ENCODE peak calls at places on chromosomes 16 and 17, in seven cellular contexts. One of them, this sample, is unnamed.

GRCh38 chr17:74158761-74159160 is 44.7 kb upstream of the RPL38 start:
- DNase-seq in SK-N-SH: no peak
- DNase-seq in stomach: no peak
- DNase-seq in AG04449: no peak
- DNase-seq in brain microvascular endothelial cell: no peak
- DNase-seq in dorsolateral prefrontal cortex: no peak
- DNase-seq in adrenal gland: no peak
- DNase-seq in this sample: no peak

GRCh38 chr16:14564323-14564722 is 65.7 kb downstream of the PARN start:
- DNase-seq in SK-N-SH: no peak
- DNase-seq in stomach: peak; percentile 65
- DNase-seq in AG04449: no peak
- DNase-seq in brain microvascular endothelial cell: no peak
- DNase-seq in dorsolateral prefrontal cortex: no peak
- DNase-seq in adrenal gland: peak; percentile 11
- DNase-seq in this sample: no peak

GRCh38 chr17:4858880-4859260 is 25.7 kb downstream of the MINK1 start:
- DNase-seq in SK-N-SH: peak; percentile 83
- DNase-seq in stomach: peak; percentile 59
- DNase-seq in AG04449: no peak
- DNase-seq in brain microvascular endothelial cell: no peak
- DNase-seq in dorsolateral prefrontal cortex: peak; percentile 54
- DNase-seq in adrenal gland: peak; percentile 81
- DNase-seq in this sample: peak; percentile 42

GRCh38 chr17:47751471-47751870 is 18.4 kb downstream of the TBX21 start:
- DNase-seq in SK-N-SH: no peak
- DNase-seq in stomach: no peak
- DNase-seq in AG04449: no peak
- DNase-seq in brain microvascular endothelial cell: no peak
- DNase-seq in dorsolateral prefrontal cortex: no peak
- DNase-seq in adrenal gland: no peak
- DNase-seq in this sample: no peak

GRCh38 chr16:57156351-57156703 is 29.5 kb downstream of the PSME3IP1 start:
- DNase-seq in SK-N-SH: no peak
- DNase-seq in stomach: no peak
- DNase-seq in AG04449: no peak
- DNase-seq in brain microvascular endothelial cell: no peak
- DNase-seq in dorsolateral prefrontal cortex: no peak
- DNase-seq in adrenal gland: no peak
- DNase-seq in this sample: no peak

GRCh38 chr17:42969006-42969581 is 4.8 kb upstream of the AARSD1 start:
- DNase-seq in SK-N-SH: no peak
- DNase-seq in stomach: no peak
- DNase-seq in AG04449: no peak
- DNase-seq in brain microvascular endothelial cell: no peak
- DNase-seq in dorsolateral prefrontal cortex: no peak
- DNase-seq in adrenal gland: no peak
- DNase-seq in this sample: peak; percentile 42

GRCh38 chr17:56676807-56677206 is 83.3 kb downstream of the NOG start:
- DNase-seq in SK-N-SH: no peak
- DNase-seq in stomach: no peak
- DNase-seq in AG04449: no peak
- DNase-seq in brain microvascular endothelial cell: no peak
- DNase-seq in dorsolateral prefrontal cortex: no peak
- DNase-seq in adrenal gland: no peak
- DNase-seq in this sample: no peak

GRCh38 chr17:163514-164103 is 17.8 kb downstream of the DOC2B start:
- DNase-seq in SK-N-SH: no peak
- DNase-seq in stomach: no peak
- DNase-seq in AG04449: no peak
- DNase-seq in brain microvascular endothelial cell: no peak
- DNase-seq in dorsolateral prefrontal cortex: no peak
- DNase-seq in adrenal gland: no peak
- DNase-seq in this sample: no peak

GRCh38 chr16:11597737-11598136 is 11.0 kb upstream of the LITAF start:
- DNase-seq in SK-N-SH: no peak
- DNase-seq in stomach: no peak
- DNase-seq in AG04449: no peak
- DNase-seq in brain microvascular endothelial cell: no peak
- DNase-seq in dorsolateral prefrontal cortex: no peak
- DNase-seq in adrenal gland: no peak
- DNase-seq in this sample: no peak

GRCh38 chr17:46154151-46154816 is 38.9 kb downstream of the KANSL1 start:
- DNase-seq in SK-N-SH: no peak
- DNase-seq in stomach: no peak
- DNase-seq in AG04449: no peak
- DNase-seq in brain microvascular endothelial cell: no peak
- DNase-seq in dorsolateral prefrontal cortex: no peak
- DNase-seq in adrenal gland: no peak
- DNase-seq in this sample: peak; percentile 20

GRCh38 chr16:77898671-77899211 is 110.4 kb downstream of the VAT1L start:
- DNase-seq in SK-N-SH: no peak
- DNase-seq in stomach: no peak
- DNase-seq in AG04449: no peak
- DNase-seq in brain microvascular endothelial cell: no peak
- DNase-seq in dorsolateral prefrontal cortex: no peak
- DNase-seq in adrenal gland: peak; percentile 72
- DNase-seq in this sample: peak; percentile 17

GRCh38 chr16:85640254-85640558 is 27.1 kb downstream of the GSE1 start:
- DNase-seq in SK-N-SH: no peak
- DNase-seq in stomach: no peak
- DNase-seq in AG04449: no peak
- DNase-seq in brain microvascular endothelial cell: no peak
- DNase-seq in dorsolateral prefrontal cortex: no peak
- DNase-seq in adrenal gland: no peak
- DNase-seq in this sample: no peak
- TF ChIP-seq CTCF in SK-N-SH: no peak
- TF ChIP-seq CTCF in stomach: no peak
- TF ChIP-seq CTCF in AG04449: no peak
- TF ChIP-seq CTCF in brain microvascular endothelial cell: no peak
- TF ChIP-seq CTCF in dorsolateral prefrontal cortex: no peak
- TF ChIP-seq CTCF in adrenal gland: no peak
- TF ChIP-seq CTCF in this sample: no peak

GRCh38 chr17:48960834-48961515 is 7.4 kb downstream of the GIP start:
- DNase-seq in SK-N-SH: no peak
- DNase-seq in stomach: no peak
- DNase-seq in AG04449: no peak
- DNase-seq in brain microvascular endothelial cell: no peak
- DNase-seq in dorsolateral prefrontal cortex: no peak
- DNase-seq in adrenal gland: no peak
- DNase-seq in this sample: no peak
- H3K4me3 ChIP-seq in SK-N-SH: no peak overlapping the region
- H3K4me3 ChIP-seq in stomach: no peak overlapping the region
- H3K4me3 ChIP-seq in AG04449: peak overlapping the region; percentile 12
- H3K4me3 ChIP-seq in brain microvascular endothelial cell: no peak overlapping the region
- H3K4me3 ChIP-seq in dorsolateral prefrontal cortex: no peak overlapping the region
- H3K4me3 ChIP-seq in adrenal gland: no peak overlapping the region
- H3K4me3 ChIP-seq in this sample: no peak overlapping the region

GRCh38 chr17:82129095-82129494 is 31.1 kb upstream of the FASN start:
- DNase-seq in SK-N-SH: peak; percentile 53
- DNase-seq in stomach: no peak
- DNase-seq in AG04449: no peak
- DNase-seq in brain microvascular endothelial cell: no peak
- DNase-seq in dorsolateral prefrontal cortex: no peak
- DNase-seq in adrenal gland: no peak
- DNase-seq in this sample: no peak
- TF ChIP-seq CTCF in SK-N-SH: peak; percentile 41
- TF ChIP-seq CTCF in stomach: no peak
- TF ChIP-seq CTCF in AG04449: peak; percentile 1
- TF ChIP-seq CTCF in brain microvascular endothelial cell: peak; percentile 40
- TF ChIP-seq CTCF in dorsolateral prefrontal cortex: no peak
- TF ChIP-seq CTCF in adrenal gland: no peak
- TF ChIP-seq CTCF in this sample: peak; percentile 25

DNA sequence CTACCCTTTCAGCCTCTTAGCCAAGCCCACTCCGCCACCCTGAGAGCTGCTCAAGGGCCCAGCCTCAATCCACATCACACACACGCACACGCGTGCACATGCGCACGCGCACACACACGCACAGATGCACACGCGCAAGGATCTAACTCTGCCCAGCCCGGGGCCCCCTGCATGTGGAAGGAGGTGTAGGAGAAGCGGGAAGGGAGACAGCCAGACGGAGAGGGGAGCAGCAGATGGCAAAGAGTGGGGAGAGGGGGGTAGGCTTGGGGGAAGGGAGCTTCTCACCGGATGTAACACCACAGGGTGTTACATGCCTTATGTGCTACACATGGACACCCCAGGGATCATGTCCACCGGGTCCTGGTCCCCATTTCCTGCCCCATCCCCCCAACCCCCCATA is 15.3 kb downstream of the DLG4 start:
- DNase-seq in SK-N-SH: peak; percentile 74
- DNase-seq in stomach: no peak
- DNase-seq in AG04449: no peak
- DNase-seq in brain microvascular endothelial cell: no peak
- DNase-seq in dorsolateral prefrontal cortex: peak; percentile 62
- DNase-seq in adrenal gland: peak; percentile 15
- DNase-seq in this sample: no peak
- H3K4me3 ChIP-seq in SK-N-SH: peak overlapping the region; percentile 47
- H3K4me3 ChIP-seq in stomach: peak overlapping the region; percentile 54
- H3K4me3 ChIP-seq in AG04449: peak overlapping the region; percentile 56
- H3K4me3 ChIP-seq in brain microvascular endothelial cell: peak overlapping the region; percentile 64
- H3K4me3 ChIP-seq in dorsolateral prefrontal cortex: peak overlapping the region; percentile 72
- H3K4me3 ChIP-seq in adrenal gland: no peak overlapping the region
- H3K4me3 ChIP-seq in this sample: peak overlapping the region; percentile 52

GRCh38 chr16:71919033-71919432 is 23.7 kb downstream of the IST1 start:
- DNase-seq in SK-N-SH: no peak
- DNase-seq in stomach: no peak
- DNase-seq in AG04449: no peak
- DNase-seq in brain microvascular endothelial cell: no peak
- DNase-seq in dorsolateral prefrontal cortex: no peak
- DNase-seq in adrenal gland: no peak
- DNase-seq in this sample: no peak
- TF ChIP-seq CTCF in SK-N-SH: no peak
- TF ChIP-seq CTCF in stomach: no peak
- TF ChIP-seq CTCF in AG04449: no peak
- TF ChIP-seq CTCF in brain microvascular endothelial cell: no peak
- TF ChIP-seq CTCF in dorsolateral prefrontal cortex: no peak
- TF ChIP-seq CTCF in adrenal gland: no peak
- TF ChIP-seq CTCF in this sample: no peak